ENCODE peak calls at places on chromosomes 4 and X, in four cellular contexts. M, H, C and Q are unnamed samples.

GRCh38 chr4:147513051-147513450 is 32.2 kb downstream of the EDNRA start:
- DNase-seq in M (no peak), C (no peak), H (no peak), Q (no peak)

GRCh38 chr4:3297066-3297859 is 4.4 kb downstream of the RGS12 start:
- DNase-seq in H (no peak), C (peak), M (no peak), Q (no peak)

GRCh38 chr4:87117051-87117729 is 103.2 kb downstream of the KLHL8 start:
- DNase-seq in M (no peak), H (peak), C (no peak), Q (no peak)

GRCh38 chr4:54004463-54004862 is 59.9 kb downstream of the CHIC2 start:
- DNase-seq in H (peak), M (no peak), C (no peak), Q (no peak)

GRCh38 chr4:143035661-143036060 is 149.1 kb upstream of the USP38 start:
- DNase-seq in H (no peak), C (no peak), M (no peak), Q (no peak)

GRCh38 chrX:17930850-17931249 is 69.8 kb upstream of the RAI2 start:
- DNase-seq in M (no peak), H (no peak), C (no peak), Q (no peak)

GRCh38 chr4:67658302-67658701 is 42.7 kb downstream of the UBA6 start:
- DNase-seq in H (no peak), M (no peak), C (no peak), Q (no peak)

GRCh38 chrX:151870603-151871002 is 42.1 kb upstream of the MAGEA4 start:
- DNase-seq in C (no peak), H (peak), M (no peak), Q (no peak)

GRCh38 chrX:100297732-100298131 is 112.3 kb downstream of the PCDH19 start:
- DNase-seq in H (no peak), C (no peak), M (no peak), Q (no peak)

GRCh38 chrX:40960041-40960440 is 125.2 kb upstream of the USP9X start:
- DNase-seq in M (no peak), H (no peak), C (no peak), Q (no peak)

GRCh38 chr4:136805582-136805981 is 726.7 kb downstream of the PCDH18 start:
- DNase-seq in C (no peak), H (no peak), M (no peak), Q (no peak)
- TF ChIP-seq CTCF in C (no peak), H (no peak), M (no peak), Q (no peak)

DNA sequence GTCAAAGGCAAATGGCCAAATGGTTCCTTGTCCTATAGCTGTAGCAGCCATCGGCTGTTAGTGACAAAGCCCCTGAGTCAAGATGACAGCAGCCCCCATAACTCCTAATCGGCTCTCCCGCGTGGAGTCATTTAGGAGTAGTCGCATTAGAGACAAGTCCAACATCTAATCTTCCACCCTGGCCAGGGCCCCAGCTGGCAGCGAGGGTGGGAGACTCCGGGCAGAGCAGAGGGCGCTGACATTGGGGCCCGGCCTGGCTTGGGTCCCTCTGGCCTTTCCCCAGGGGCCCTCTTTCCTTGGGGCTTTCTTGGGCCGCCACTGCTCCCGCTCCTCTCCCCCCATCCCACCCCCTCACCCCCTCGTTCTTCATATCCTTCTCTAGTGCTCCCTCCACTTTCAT is 3.8 kb upstream of the OPN1LW start:
- DNase-seq in H (no peak), C (no peak), M (no peak), Q (no peak)
- H3K4me3 ChIP-seq in H (no peak), C (no peak), M (no peak), Q (no peak)

DNA sequence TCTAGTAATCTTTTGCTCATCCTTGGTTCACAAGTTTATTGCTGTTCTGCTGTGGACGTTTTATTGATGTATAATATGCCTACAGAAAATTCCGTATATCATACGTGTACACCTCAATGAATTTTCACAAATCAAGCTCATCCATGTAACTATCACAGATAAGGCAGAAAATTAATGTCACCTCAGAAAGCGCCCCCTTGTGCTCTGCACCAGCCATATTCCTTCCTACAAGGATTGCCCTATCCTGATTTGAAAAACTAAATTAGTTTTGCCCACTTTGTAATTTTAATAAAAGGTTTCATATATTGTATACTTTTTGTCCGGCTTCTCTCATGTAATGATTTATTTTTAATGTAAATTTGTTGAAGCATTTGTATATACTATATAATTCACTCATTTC is 390.8 kb downstream of the ADGRL3 start:
- DNase-seq in C (no peak), H (no peak), M (no peak), Q (no peak)
- TF ChIP-seq CTCF in C (no peak), H (peak), M (no peak), Q (no peak)

DNA sequence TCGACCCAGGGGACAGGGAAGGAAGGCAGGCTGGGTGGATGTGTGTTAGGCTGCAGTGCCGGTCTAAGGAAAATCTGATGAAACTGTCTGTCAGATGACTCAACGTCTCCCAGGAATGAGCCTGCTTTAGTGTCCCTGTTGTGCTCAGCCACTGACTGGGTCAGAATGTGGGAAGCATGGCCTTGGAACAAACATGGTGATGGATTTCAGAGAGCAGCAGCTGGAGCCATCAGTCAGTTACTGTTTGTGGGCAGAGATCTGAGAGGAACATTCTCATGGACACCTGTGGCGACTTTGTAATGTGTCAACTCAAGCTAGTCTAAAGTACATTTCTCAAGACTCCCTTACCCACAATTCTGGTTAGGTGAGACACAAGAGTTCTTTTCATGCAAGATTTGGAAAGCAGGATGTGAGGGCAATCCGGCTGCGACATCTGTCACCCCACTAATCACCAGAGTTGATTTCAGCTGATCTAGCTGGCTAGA is 63.2 kb downstream of the ANAPC10 start:
- DNase-seq in H (no peak), C (no peak), M (no peak), Q (no peak)
- H3K4me3 ChIP-seq in H (no peak), C (no peak), M (no peak), Q (no peak)

GRCh38 chrX:115226929-115227328 is 7.0 kb downstream of the LRCH2 start:
- DNase-seq in M (no peak), C (no peak), H (peak), Q (no peak)
- TF ChIP-seq CTCF in M (no peak), C (peak), H (peak), Q (peak)